ENCODE peak calls at places on chromosomes 11 and 22, in five cellular contexts. N is trophoblast cell, S is IMR-90, H is neuronal stem cell, Y is H1. J is an unnamed sample. For H3K36me3 and H3K27me3, the result is how much of the 10 kb centered on the place peaks cover.

GRCh38 chr11:130763087-130763980 is 152.9 kb downstream of the SNX19 start:
- DNase-seq in S (peak), H (no peak), Y (no peak), N (no peak), J (no peak)

GRCh38 chr11:59754494-59754858 is 700 bp upstream of the STX3 start:
- DNase-seq in N (peak), Y (no peak), S (peak), H (no peak), J (no peak)

GRCh38 chr11:69377953-69378302 is 84.0 kb downstream of the MYEOV start:
- DNase-seq in H (no peak), S (no peak), N (no peak), Y (no peak), J (no peak)

GRCh38 chr22:23181763-23182288 is 1.5 kb downstream of the BCR start:
- DNase-seq in N (no peak), Y (no peak), H (no peak), S (no peak), J (no peak)

GRCh38 chr11:123587044-123587443 is 67.4 kb downstream of the SCN3B start:
- DNase-seq in Y (no peak), H (no peak), S (no peak), N (no peak), J (no peak)

GRCh38 chr11:120748485-120748814 is 236.9 kb downstream of the GRIK4 start:
- DNase-seq in H (no peak), S (no peak), N (no peak), Y (no peak), J (no peak)

GRCh38 chr11:129973068-129973467 is 29.6 kb downstream of the PRDM10 start:
- DNase-seq in H (no peak), N (no peak), S (no peak), Y (no peak), J (no peak)

GRCh38 chr11:132312161-132312560 is 941.7 kb downstream of the NTM start:
- DNase-seq in H (no peak), S (peak), Y (no peak), N (no peak), J (peak)

GRCh38 chr22:49780281-49780991 is 47.2 kb downstream of the BRD1 start:
- DNase-seq in H (no peak), S (no peak), N (no peak), Y (no peak), J (no peak)

GRCh38 chr11:285894-286220 is 3.1 kb upstream of the PGGHG start:
- DNase-seq in N (no peak), Y (no peak), H (no peak), S (no peak), J (no peak)

GRCh38 chr11:75241906-75242644 is 1.5 kb downstream of the TPBGL start:
- DNase-seq in N (no peak), H (no peak), Y (no peak), S (no peak), J (no peak)

GRCh38 chr22:49704345-49705215 is 123.1 kb downstream of the BRD1 start:
- DNase-seq in N (no peak), S (no peak), H (no peak), Y (no peak), J (no peak)

GRCh38 chr11:128146926-128147605 is 440.3 kb downstream of the ETS1 start:
- DNase-seq in S (no peak), N (no peak), Y (no peak), H (no peak), J (no peak)

GRCh38 chr11:65774525-65775306 is 6.1 kb downstream of the AP5B1 start:
- DNase-seq in Y (no peak), H (no peak), S (no peak), N (no peak), J (no peak)

GRCh38 chr11:121464352-121464946 is 11.7 kb upstream of the SORL1-AS1 start:
- DNase-seq in S (peak), N (peak), Y (no peak), H (no peak), J (peak)

GRCh38 chr22:20918663-20919220 is 1.5 kb downstream of the CRKL start:
- DNase-seq in Y (no peak), N (no peak), H (no peak), S (no peak), J (no peak)

GRCh38 chr11:9143726-9144125 is 52.3 kb upstream of the SCUBE2 start:
- DNase-seq in S (no peak), H (no peak), N (no peak), Y (no peak), J (no peak)

GRCh38 chr11:66855574-66856495 is 1.0 kb upstream of the LRFN4 start:
- DNase-seq in S (peak), Y (peak), H (peak), N (peak), J (peak)

GRCh38 chr11:107752508-107752907 is 40.7 kb upstream of the SLN start:
- DNase-seq in H (no peak), Y (no peak), S (no peak), N (no peak), J (no peak)

GRCh38 chr22:32849501-32849900 is 48.0 kb downstream of the TIMP3 start:
- DNase-seq in Y (no peak), N (no peak), H (no peak), S (no peak), J (no peak)

GRCh38 chr22:48071828-48072227 is 1309.4 kb downstream of the TBC1D22A start:
- DNase-seq in N (no peak), Y (no peak), S (no peak), H (no peak), J (no peak)

GRCh38 chr11:27254744-27255446 is 108.1 kb downstream of the CCDC34 start:
- DNase-seq in N (peak), H (no peak), Y (no peak), S (peak), J (no peak)

GRCh38 chr22:43446881-43447280 is 35.1 kb downstream of the MPPED1 start:
- DNase-seq in Y (no peak), H (no peak), S (no peak), N (no peak), J (no peak)

GRCh38 chr11:72896431-72896830 is 82.2 kb downstream of the ATG16L2 start:
- DNase-seq in H (no peak), N (no peak), Y (no peak), S (no peak), J (no peak)

GRCh38 chr11:107929611-107930200 is 1.5 kb downstream of the RAB39A start:
- DNase-seq in Y (no peak), S (no peak), H (no peak), N (peak), J (no peak)

GRCh38 chr11:111360150-111361043 is 18.7 kb downstream of the POU2AF1 start:
- DNase-seq in N (peak), H (no peak), S (no peak), Y (no peak), J (no peak)

GRCh38 chr11:2796091-2796490 is 89.5 kb downstream of the CDKN1C start:
- DNase-seq in Y (no peak), H (no peak), N (no peak), S (no peak), J (no peak)

GRCh38 chr11:68145120-68145866 is 24.1 kb upstream of the CHKA start:
- DNase-seq in Y (no peak), H (no peak), N (no peak), S (no peak), J (no peak)

GRCh38 chr11:34823197-34823596 is 93.0 kb downstream of the APIP start:
- DNase-seq in H (no peak), Y (no peak), S (no peak), N (no peak), J (no peak)

GRCh38 chr11:132347156-132348090 is 977.0 kb downstream of the NTM start:
- DNase-seq in H (no peak), N (no peak), Y (no peak), S (no peak), J (no peak)

GRCh38 chr11:134512791-134513538 is 100.9 kb upstream of the B3GAT1 start:
- DNase-seq in H (no peak), S (no peak), N (no peak), Y (no peak), J (no peak)

GRCh38 chr11:33835143-33835878 is 56.6 kb downstream of the LMO2 start:
- DNase-seq in N (peak), H (no peak), Y (no peak), S (peak), J (peak)

DNA sequence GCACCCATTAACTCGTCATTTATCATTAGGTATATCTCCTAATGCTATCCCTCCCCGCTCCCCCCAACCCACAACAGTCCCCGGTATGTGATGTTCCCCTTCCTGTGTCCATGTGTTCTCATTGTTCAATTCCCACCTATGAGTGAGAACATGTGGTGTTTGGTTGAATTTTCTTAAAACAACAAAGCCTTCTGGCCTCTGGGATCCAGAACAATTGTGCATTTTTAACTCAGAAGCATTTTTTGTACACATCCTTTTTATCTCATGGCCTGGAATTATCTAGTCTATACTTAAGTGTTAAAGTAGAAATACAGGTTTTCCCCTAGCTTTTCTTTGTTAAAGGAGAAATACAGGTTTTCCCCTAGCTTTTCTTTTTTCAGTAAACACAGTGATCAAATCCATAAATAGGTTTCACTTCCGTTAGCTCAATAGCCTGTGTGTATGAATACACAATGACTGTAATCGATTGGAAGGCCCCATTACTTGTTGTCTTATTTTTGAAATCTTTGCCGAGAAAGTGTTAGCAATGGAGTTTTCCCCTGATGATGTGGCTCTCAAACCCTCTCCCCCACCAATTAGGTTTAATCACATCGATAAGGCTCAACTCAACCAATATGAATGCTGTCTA is 125.6 kb upstream of the PITPNB start:
- DNase-seq in S (no peak), Y (no peak), N (no peak), H (no peak), J (no peak)
- H3K36me3 ChIP-seq in S (under half), Y (under half), N (under half), H (under half), J (under half)

DNA sequence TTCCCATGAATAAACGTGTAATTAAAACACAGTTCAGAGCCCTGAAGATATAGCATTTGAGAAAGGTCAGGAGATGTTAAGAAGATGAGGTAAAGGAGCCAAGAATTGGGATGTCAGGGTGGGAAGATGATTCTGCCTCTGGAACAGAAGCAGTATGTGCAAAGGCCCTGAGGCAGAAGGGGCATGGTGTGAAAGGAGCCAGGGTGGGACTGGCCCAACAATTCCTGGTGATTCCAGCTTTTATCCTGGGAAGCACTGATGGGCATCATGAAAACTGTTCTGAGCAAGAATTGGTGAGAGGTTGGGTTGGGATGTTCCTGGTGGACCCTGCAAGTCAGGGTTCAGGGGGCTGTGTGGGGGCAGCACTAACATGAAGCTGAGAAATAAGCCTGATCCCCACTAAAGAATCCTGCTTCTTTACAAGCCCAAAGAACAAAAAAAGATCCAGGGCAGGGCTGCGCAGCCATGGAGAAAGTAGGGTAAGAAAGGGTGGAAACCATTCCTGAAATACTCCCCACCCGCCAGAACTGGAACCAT is 2.5 kb upstream of the FXYD6 start:
- DNase-seq in S (no peak), N (no peak), H (no peak), Y (no peak), J (no peak)
- H3K27me3 ChIP-seq in S (under half), N (under half), H (half or more), Y (under half), J (half or more)

GRCh38 chr11:1563149-1563638 is 8.9 kb downstream of the DUSP8 start:
- DNase-seq in N (no peak), S (no peak), Y (no peak), H (no peak), J (no peak)

GRCh38 chr11:1562469-1563148 is 9.5 kb downstream of the DUSP8 start:
- DNase-seq in N (no peak), S (no peak), H (no peak), Y (no peak), J (no peak)

GRCh38 chr11:1564535-1565172 is 7.4 kb downstream of the DUSP8 start:
- DNase-seq in N (no peak), H (peak), Y (no peak), S (peak), J (peak)

GRCh38 chr11:1565173-1565903 is 6.7 kb downstream of the DUSP8 start:
- DNase-seq in N (no peak), H (no peak), S (no peak), Y (no peak), J (no peak)

GRCh38 chr11:1563697-1564534 is 8.2 kb downstream of the DUSP8 start:
- DNase-seq in H (no peak), S (no peak), N (no peak), Y (no peak), J (no peak)
- H3K14ac ChIP-seq in H (peak), S (no peak), N (no peak), Y (no peak), J (no peak)

GRCh38 chr22:36014539-36015072 is 14.0 kb downstream of the RBFOX2 start:
- DNase-seq in Y (no peak), S (no peak), H (no peak), N (no peak), J (no peak)
- H3K36me3 ChIP-seq in Y (under half), S (under half), H (under half), N (under half), J (under half)

GRCh38 chr11:46278387-46279173 is 1.1 kb downstream of the CREB3L1 start:
- DNase-seq in S (peak), Y (no peak), N (no peak), H (no peak), J (peak)
- H3K27me3 ChIP-seq in S (under half), Y (under half), N (under half), H (half or more), J (under half)

GRCh38 chr11:126586303-126586627 is 230.8 kb downstream of the ST3GAL4 start:
- DNase-seq in Y (no peak), S (no peak), H (no peak), N (no peak), J (no peak)
- H3K14ac ChIP-seq in Y (no peak), S (peak), H (no peak), N (no peak), J (no peak)

GRCh38 chr22:31622980-31623379 is 39.0 kb downstream of the PISD start:
- DNase-seq in S (no peak), Y (no peak), N (no peak), H (no peak), J (no peak)
- H3K36me3 ChIP-seq in S (half or more), Y (under half), N (half or more), H (under half), J (half or more)

GRCh38 chr11:70660889-70661197 is 262.5 kb downstream of the CTTN start:
- DNase-seq in H (no peak), N (no peak), Y (no peak), S (no peak), J (no peak)

GRCh38 chr11:70666336-70666735 is 268.0 kb downstream of the CTTN start:
- DNase-seq in Y (no peak), N (no peak), S (no peak), H (no peak), J (no peak)

GRCh38 chr11:70662691-70663098 is 264.4 kb downstream of the CTTN start:
- DNase-seq in N (no peak), Y (no peak), S (no peak), H (no peak), J (peak)

GRCh38 chr11:70661763-70662501 is 263.6 kb downstream of the CTTN start:
- DNase-seq in H (peak), N (no peak), Y (no peak), S (peak), J (peak)

GRCh38 chr11:70663815-70664214 is 265.5 kb downstream of the CTTN start:
- DNase-seq in N (no peak), Y (no peak), S (no peak), H (no peak), J (no peak)
- H3K27me3 ChIP-seq in N (under half), Y (under half), S (under half), H (under half), J (under half)

GRCh38 chr22:40618400-40618799 is 18.1 kb downstream of the MRTFA start:
- DNase-seq in H (no peak), Y (no peak), S (no peak), N (no peak), J (no peak)

GRCh38 chr22:40621309-40622151 is 15.0 kb downstream of the MRTFA start:
- DNase-seq in H (no peak), S (no peak), Y (no peak), N (no peak), J (no peak)

GRCh38 chr22:40624770-40625169 is 11.7 kb downstream of the MRTFA start:
- DNase-seq in H (no peak), Y (no peak), N (no peak), S (no peak), J (no peak)

GRCh38 chr22:40616578-40616977 is 19.9 kb downstream of the MRTFA start:
- DNase-seq in N (no peak), H (no peak), S (no peak), Y (no peak), J (no peak)

GRCh38 chr22:40620464-40621046 is 16.0 kb downstream of the MRTFA start:
- DNase-seq in N (peak), H (no peak), Y (no peak), S (peak), J (peak)
- H3K14ac ChIP-seq in N (no peak), H (no peak), Y (no peak), S (no peak), J (no peak)

DNA sequence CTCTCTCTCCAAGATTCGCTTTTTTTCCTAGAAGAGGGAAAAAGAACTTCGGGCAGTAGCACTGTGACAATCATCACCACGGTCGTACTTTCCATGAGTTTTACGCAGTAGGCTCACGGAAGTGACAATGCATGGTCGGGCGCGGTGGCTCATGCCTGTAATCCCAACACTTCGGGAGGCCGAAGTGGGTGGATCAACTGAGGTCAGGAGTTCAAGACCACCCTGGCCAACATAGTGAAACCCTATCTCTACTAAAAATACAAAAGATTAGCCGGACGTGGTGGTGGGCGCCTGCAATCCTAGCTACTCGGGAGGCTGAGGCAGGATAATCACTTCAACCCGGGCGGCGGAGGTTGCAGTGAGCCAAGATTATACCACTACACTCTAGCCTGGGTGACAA is 23.4 kb downstream of the GRAP2 start:
- DNase-seq in H (no peak), N (no peak), Y (no peak), S (no peak), J (no peak)
- H3K36me3 ChIP-seq in H (under half), N (under half), Y (under half), S (under half), J (under half)

J was measured in mesenchymal stem cell.